ENCODE peak calls at places on chromosomes 2 and 18, in nine cellular contexts. C, F, V, N, U, R, Q, L and B are unnamed samples.

GRCh38 chr2:152755029-152755428 is 36.6 kb downstream of the ARL6IP6 start:
- DNase-seq in C (no peak), F (no peak), V (no peak), N (peak; percentile 23), U (no peak), R (no peak), Q (no peak), L (no peak), B (no peak)

GRCh38 chr2:239564587-239564986 is 163.8 kb upstream of the HDAC4 start:
- DNase-seq in C (no peak), F (no peak), V (no peak), N (no peak), U (no peak), R (peak; percentile 11), Q (no peak), L (no peak), B (no peak)

GRCh38 chr2:215880970-215881369 is 132.4 kb downstream of the MREG start:
- DNase-seq in C (no peak), F (no peak), V (no peak), N (peak; percentile 50), U (no peak), R (no peak), Q (no peak), L (no peak), B (no peak)

GRCh38 chr18:55988537-55988936 is 400.5 kb upstream of the TCF4 start:
- DNase-seq in C (no peak), F (peak; percentile 71), V (no peak), N (peak; percentile 30), U (no peak), R (no peak), Q (no peak), L (no peak), B (no peak)

GRCh38 chr18:62458868-62459716 is 63.7 kb upstream of the ZCCHC2 start:
- DNase-seq in C (no peak), F (peak; percentile 39), V (no peak), N (no peak), U (no peak), R (no peak), Q (no peak), L (no peak), B (no peak)

GRCh38 chr2:27123302-27124150 is at the start of gene ABHD1:
- DNase-seq in C (peak; percentile 77), F (peak; percentile 67), V (no peak), N (no peak), U (peak; percentile 61), R (peak; percentile 84), Q (peak; percentile 24), L (peak; percentile 81), B (no peak)

GRCh38 chr2:79638410-79638809 is 125.6 kb downstream of the CTNNA2 start:
- DNase-seq in C (no peak), F (no peak), V (no peak), N (no peak), U (no peak), R (no peak), Q (no peak), L (no peak), B (no peak)

GRCh38 chr2:206274434-206275273 is at the start of gene ZDBF2:
- DNase-seq in C (peak; percentile 59), F (peak; percentile 14), V (peak; percentile 38), N (peak; percentile 65), U (peak; percentile 20), R (peak; percentile 61), Q (peak; percentile 69), L (peak; percentile 69), B (peak; percentile 64)

GRCh38 chr18:8516391-8517250 is 92.6 kb upstream of the RAB12 start:
- DNase-seq in C (no peak), F (no peak), V (peak; percentile 68), N (no peak), U (no peak), R (no peak), Q (no peak), L (peak; percentile 42), B (no peak)

GRCh38 chr2:239162141-239162821 is 238.5 kb downstream of the HDAC4 start:
- DNase-seq in C (no peak), F (no peak), V (no peak), N (no peak), U (no peak), R (peak; percentile 33), Q (no peak), L (peak; percentile 57), B (no peak)

GRCh38 chr2:127355407-127356008 is 32.3 kb downstream of the MAP3K2 start:
- DNase-seq in C (no peak), F (no peak), V (peak; percentile 64), N (peak; percentile 31), U (no peak), R (no peak), Q (peak; percentile 42), L (no peak), B (peak; percentile 27)

GRCh38 chr2:12064153-12064552 is 317.7 kb downstream of the LPIN1 start:
- DNase-seq in C (no peak), F (peak; percentile 6), V (no peak), N (peak; percentile 23), U (no peak), R (no peak), Q (no peak), L (no peak), B (no peak)

GRCh38 chr2:160407393-160408204 is 86.0 kb downstream of the RBMS1 start:
- DNase-seq in C (peak; percentile 46), F (peak; percentile 57), V (peak; percentile 60), N (peak; percentile 76), U (peak; percentile 43), R (peak; percentile 72), Q (peak; percentile 75), L (peak; percentile 75), B (no peak)

GRCh38 chr2:7280790-7281189 is 363.6 kb downstream of the RNF144A start:
- DNase-seq in C (no peak), F (no peak), V (no peak), N (no peak), U (no peak), R (no peak), Q (no peak), L (no peak), B (no peak)

GRCh38 chr2:17877811-17878221 is 651 bp upstream of the KCNS3 start:
- DNase-seq in C (peak; percentile 15), F (peak; percentile 5), V (no peak), N (no peak), U (peak; percentile 10), R (no peak), Q (peak; percentile 27), L (no peak), B (peak; percentile 5)

GRCh38 chr2:230134496-230135073 is 65.9 kb upstream of the SLC16A14 start:
- DNase-seq in C (no peak), F (no peak), V (peak; percentile 73), N (peak; percentile 88), U (no peak), R (no peak), Q (no peak), L (no peak), B (peak; percentile 80)

GRCh38 chr2:130874512-130874911 is 37.8 kb downstream of the ARHGEF4 start:
- DNase-seq in C (no peak), F (no peak), V (no peak), N (no peak), U (no peak), R (no peak), Q (no peak), L (no peak), B (no peak)

GRCh38 chr2:148303166-148303565 is 282.3 kb downstream of the MBD5 start:
- DNase-seq in C (no peak), F (no peak), V (no peak), N (peak; percentile 69), U (no peak), R (no peak), Q (no peak), L (no peak), B (no peak)

GRCh38 chr2:165953655-165954606 is at the start of gene TTC21B:
- DNase-seq in C (peak; percentile 95), F (peak; percentile 96), V (peak; percentile 98), N (peak; percentile 97), U (peak; percentile 94), R (peak; percentile 97), Q (peak; percentile 95), L (peak; percentile 96), B (peak; percentile 94)
- H3K4me3 ChIP-seq in C (peak within 1 kb of the TSS; percentile 71), F (peak within 1 kb of the TSS; percentile 80), V (peak within 1 kb of the TSS; percentile 81), N (peak within 1 kb of the TSS; percentile 74), U (peak within 1 kb of the TSS; percentile 79), R (peak within 1 kb of the TSS; percentile 79), Q (peak within 1 kb of the TSS; percentile 81), L (peak within 1 kb of the TSS; percentile 77), B (peak within 1 kb of the TSS; percentile 77)

GRCh38 chr2:237572021-237572741 is 5.8 kb downstream of the PRLH start:
- DNase-seq in C (peak; percentile 92), F (peak; percentile 92), V (peak; percentile 87), N (peak; percentile 96), U (peak; percentile 88), R (peak; percentile 92), Q (peak; percentile 91), L (peak; percentile 93), B (peak; percentile 92)
- TF ChIP-seq CTCF in C (peak; percentile 99), F (peak; percentile 99), V (peak; percentile 98), N (peak; percentile 95), U (peak; percentile 99), R (peak; percentile 99), Q (peak; percentile 99), L (peak; percentile 99), B (peak; percentile 78)

DNA sequence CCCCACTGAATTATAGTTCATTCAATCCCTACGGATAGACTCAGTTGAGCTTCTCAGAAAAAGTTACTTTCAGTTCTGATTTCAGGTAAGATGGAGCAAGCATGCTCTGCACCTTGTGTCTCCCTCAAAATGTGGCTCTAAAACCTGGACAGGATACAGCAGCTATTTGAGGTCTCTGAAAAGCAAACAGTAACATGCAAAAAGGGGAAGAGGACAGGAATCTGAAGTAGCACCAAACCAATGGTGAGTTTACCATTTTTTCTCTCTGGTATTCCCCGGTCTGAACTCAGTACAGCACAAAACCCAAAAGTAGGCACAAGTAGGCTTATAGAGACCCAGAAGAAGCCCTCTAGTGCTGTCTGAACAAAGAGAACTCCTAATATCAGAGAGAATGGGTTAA is 34.1 kb downstream of the LANCL1 start:
- DNase-seq in C (no peak), F (no peak), V (no peak), N (no peak), U (no peak), R (no peak), Q (no peak), L (no peak), B (no peak)
- H3K4me3 ChIP-seq in C (no peak overlapping the region), F (no peak overlapping the region), V (no peak overlapping the region), N (no peak overlapping the region), U (no peak overlapping the region), R (no peak overlapping the region), Q (no peak overlapping the region), L (no peak overlapping the region), B (no peak overlapping the region)

DNA sequence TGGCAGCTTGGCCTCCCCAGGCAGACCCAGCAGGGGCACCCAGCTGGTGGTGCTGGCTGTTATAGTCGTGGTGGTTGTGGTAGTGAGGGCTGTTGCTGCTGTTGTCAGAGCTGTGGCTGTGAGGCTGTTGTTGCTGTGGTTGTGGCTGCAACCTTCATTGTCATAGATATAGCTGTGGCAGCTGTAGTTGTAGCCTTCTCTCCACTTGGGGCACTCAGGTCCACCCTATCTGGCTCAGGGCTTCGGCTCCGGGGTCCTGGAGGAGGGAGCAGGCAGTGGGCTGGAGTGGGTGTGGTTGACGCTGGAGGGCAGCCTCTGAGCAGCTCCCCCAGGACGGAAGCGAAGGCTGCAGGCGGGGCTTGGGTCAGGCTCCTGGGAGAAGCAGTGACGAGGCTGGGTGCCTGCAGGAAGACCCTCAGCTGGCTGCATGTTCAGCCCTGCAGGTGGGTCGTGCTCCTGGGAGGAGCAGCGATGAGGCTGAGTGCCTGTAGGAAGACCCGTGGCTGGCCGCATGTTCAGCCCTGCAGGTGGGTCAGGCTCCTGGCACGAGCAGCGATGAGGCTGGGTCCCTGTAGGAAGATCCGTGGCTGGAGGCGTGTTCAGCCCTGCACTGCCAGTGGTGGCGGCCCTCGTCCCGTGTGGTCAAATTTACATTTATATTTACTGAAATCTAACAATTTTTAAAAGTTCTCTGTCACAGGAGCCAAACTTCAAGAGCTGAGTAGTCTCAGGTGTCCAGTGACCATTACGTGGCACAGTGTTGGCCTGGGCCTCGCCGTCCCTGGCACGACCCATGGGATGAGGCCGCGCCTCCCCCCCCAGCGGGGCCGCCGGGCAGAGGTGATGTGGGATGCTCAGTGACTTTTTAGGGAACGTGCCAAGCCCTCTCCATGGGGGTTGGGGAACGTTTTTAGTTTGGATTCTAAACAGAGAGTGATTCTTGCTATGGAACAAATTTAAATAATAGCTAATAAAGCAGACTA is 79.2 kb upstream of the PXDN start:
- DNase-seq in C (no peak), F (no peak), V (no peak), N (no peak), U (no peak), R (no peak), Q (no peak), L (peak; percentile 88), B (no peak)
- TF ChIP-seq CTCF in C (no peak), F (no peak), V (no peak), N (peak; percentile 14), U (no peak), R (no peak), Q (no peak), L (peak; percentile 37), B (no peak)